ENCODE peak calls at places on chromosome 15, in five cellular contexts. G is fibroblast of the conjunctiva, H is DMS 273 treated with DMSO at 0.1 percent for 48 hours, B is mammary epithelial cell, C is prostate gland. V is an unnamed sample.

GRCh38 chr15:69760263-69760855 is 307.7 kb downstream of the RPLP1 start:
- DNase-seq in G (no peak), H (no peak), B (no peak), C (no peak), V (peak)

GRCh38 chr15:45174577-45174976 is 13.2 kb downstream of the SHF start:
- DNase-seq in G (no peak), H (no peak), B (no peak), C (no peak), V (no peak)

GRCh38 chr15:67091073-67091965 is 25.9 kb downstream of the SMAD3 start:
- DNase-seq in G (no peak), H (no peak), B (peak), C (no peak), V (peak)

GRCh38 chr15:42890161-42890913 is 30.2 kb downstream of the TTBK2 start:
- DNase-seq in G (no peak), H (no peak), B (peak), C (no peak), V (peak)

GRCh38 chr15:22979069-22979698 is 984 bp downstream of the CYFIP1 start:
- DNase-seq in G (no peak), H (no peak), B (peak), C (peak), V (peak)

GRCh38 chr15:74723754-74724334 is 1.5 kb downstream of the CYP1A1 start:
- DNase-seq in G (no peak), H (peak), B (peak), C (no peak), V (peak)

GRCh38 chr15:74791007-74791406 is 9.1 kb downstream of the CSK start:
- DNase-seq in G (no peak), H (no peak), B (no peak), C (no peak), V (no peak)

GRCh38 chr15:88913017-88913849 is at the start of gene MFGE8:
- DNase-seq in G (no peak), H (no peak), B (peak), C (peak), V (peak)

GRCh38 chr15:45203182-45203581 is 15.4 kb upstream of the SHF start:
- DNase-seq in G (no peak), H (no peak), B (no peak), C (no peak), V (no peak)